ENCODE peak calls at places on chromosome 2, in four cellular contexts. R, W, F and O are unnamed samples.

GRCh38 chr2:11802782-11803191 is 56.4 kb downstream of the LPIN1 start:
- DNase-seq in R (no peak), W (no peak), F (no peak), O (no peak)

GRCh38 chr2:64311948-64312621 is 141.9 kb upstream of the LGALSL start:
- DNase-seq in R (peak; percentile 56), W (peak; percentile 88), F (peak; percentile 85), O (peak; percentile 92)

GRCh38 chr2:66836851-66837250 is 401.9 kb downstream of the MEIS1 start:
- DNase-seq in R (no peak), W (no peak), F (no peak), O (no peak)

GRCh38 chr2:100581265-100581612 is 18.4 kb downstream of the PDCL3 start:
- DNase-seq in R (no peak), W (no peak), F (no peak), O (no peak)

GRCh38 chr2:82731824-82732223 is 1727.3 kb downstream of the SUCLG1 start:
- DNase-seq in R (no peak), W (no peak), F (no peak), O (no peak)

GRCh38 chr2:71469403-71470398 is 16.3 kb downstream of the DYSF start:
- DNase-seq in R (no peak), W (no peak), F (no peak), O (no peak)

GRCh38 chr2:127829845-127830246 is 18.9 kb upstream of the WDR33 start:
- DNase-seq in R (peak; percentile 79), W (no peak), F (no peak), O (no peak)

GRCh38 chr2:58845011-58845410 is 603.9 kb upstream of the FANCL start:
- DNase-seq in R (no peak), W (no peak), F (no peak), O (no peak)

GRCh38 chr2:109046925-109047508 is 58.0 kb upstream of the EDAR start:
- DNase-seq in R (no peak), W (no peak), F (no peak), O (no peak)

DNA sequence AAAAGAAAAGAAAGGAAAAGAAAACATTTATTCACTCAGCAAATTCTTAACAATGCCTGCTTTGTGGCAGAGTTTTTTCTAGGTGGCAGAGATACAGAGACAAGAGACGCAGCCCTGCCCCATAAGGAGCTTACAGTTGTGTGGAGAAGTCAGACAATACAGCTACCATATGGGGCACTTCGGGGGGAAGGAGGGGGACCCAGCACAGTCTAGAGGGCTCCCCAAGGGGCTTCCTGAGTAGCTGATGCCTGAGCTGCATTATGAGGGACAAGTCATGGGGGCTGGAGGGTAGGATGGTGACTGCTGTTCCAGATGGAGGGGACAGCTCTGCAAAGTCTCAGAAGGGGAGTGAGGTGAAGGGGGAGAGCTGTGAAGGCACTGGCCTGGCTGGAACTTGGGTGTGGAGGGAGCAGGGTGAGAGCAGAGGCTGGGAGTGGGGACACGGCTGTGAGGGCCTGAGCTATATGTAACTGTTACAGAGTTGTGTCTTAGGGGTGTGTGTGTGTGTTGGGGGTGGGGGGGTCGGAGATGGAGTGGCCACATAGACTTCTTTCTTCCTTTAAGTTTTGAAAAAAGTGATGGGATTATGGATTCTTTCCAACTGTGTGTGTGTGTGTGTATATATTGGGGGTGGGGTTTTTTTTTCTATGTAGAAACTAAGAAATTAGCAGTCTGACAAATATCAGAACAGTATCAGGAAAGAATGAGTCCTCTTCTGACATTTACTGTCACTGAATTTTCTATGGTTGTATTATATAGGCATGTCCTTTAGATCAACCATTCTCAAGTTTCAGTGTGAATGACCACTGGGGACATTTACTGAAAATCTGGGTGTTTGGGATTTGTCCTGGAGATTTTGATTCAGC is 66.0 kb upstream of the HAAO start:
- DNase-seq in R (no peak), W (peak; percentile 57), F (no peak), O (no peak)
- H3K4me1 ChIP-seq in R (no peaks in the 10 kb centered on the region), W (peaks cover 14% of the 10 kb centered on the region), F (peaks cover 34% of the 10 kb centered on the region), O (no peaks in the 10 kb centered on the region)

DNA sequence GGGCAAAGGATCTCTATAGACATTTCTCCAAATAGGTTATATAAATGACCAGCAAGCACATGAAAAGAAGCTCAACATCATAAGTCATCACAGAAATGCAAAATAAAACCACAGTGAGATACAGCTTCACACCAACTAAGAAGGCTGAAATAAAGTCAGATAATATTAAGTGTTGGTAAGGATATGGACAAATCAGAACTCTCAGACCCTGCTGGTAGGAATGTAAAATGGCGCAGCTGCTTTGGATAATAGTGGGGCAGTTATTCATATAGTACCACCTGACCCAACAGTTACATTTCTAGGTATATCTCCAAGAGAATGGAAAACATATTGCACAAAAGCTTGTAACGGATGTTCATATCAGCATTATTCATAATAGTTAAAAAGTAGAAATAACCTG is 14.0 kb downstream of the EPB41L5 start:
- DNase-seq in R (peak; percentile 54), W (no peak), F (no peak), O (no peak)
- TF ChIP-seq CTCF in R (peak; percentile 61), W (no peak), F (peak; percentile 9), O (no peak)

DNA sequence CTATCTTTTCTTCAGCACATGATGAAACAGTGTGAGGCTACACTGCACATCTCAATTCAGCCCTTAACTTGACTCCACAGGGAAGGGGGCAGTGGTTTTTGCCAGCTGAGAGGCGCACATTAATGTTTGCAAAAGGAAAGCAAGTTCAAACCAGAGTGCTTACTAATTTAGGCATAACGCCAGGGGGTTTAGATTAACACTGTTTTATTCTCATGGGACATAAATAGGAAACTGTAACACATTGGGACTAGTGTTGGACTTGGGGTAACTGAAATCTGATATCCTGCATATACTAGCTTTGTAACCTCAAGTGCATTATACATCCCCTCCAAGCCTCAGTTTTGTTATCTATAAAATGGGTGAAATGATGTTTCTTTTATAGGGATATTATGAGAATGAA is 821.2 kb upstream of the ID2 start:
- DNase-seq in R (no peak), W (no peak), F (no peak), O (no peak)
- TF ChIP-seq POLR2AphosphoS5 in R (no peak), W (no peak), F (no peak), O (no peak)

DNA sequence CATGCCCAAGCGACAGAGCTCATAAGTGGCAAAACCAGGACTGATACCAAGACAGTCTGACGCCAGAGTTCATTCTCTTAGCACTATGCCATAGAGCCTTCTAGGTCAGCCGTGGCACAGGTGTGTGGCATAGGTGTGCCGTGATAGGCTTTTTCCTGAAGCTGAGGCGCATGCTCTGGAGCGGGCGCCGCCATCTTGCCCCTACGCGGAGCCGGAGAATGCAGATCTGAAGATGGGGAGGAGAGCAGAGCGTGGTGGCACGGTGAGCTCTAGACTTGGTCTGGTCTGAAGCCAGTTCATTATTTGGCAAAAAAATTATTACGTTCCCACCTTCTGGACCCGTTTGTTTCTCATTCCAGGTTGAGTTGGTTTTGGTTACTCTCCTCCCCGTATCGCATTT is 16.6 kb downstream of the MCFD2 start:
- DNase-seq in R (no peak), W (no peak), F (no peak), O (no peak)
- H3K4me1 ChIP-seq in R (no peaks in the 10 kb centered on the region), W (no peaks in the 10 kb centered on the region), F (no peaks in the 10 kb centered on the region), O (no peaks in the 10 kb centered on the region)

GRCh38 chr2:229715895-229716507 is 1.6 kb upstream of the DNER start:
- DNase-seq in R (peak; percentile 83), W (no peak), F (peak; percentile 34), O (no peak)
- TF ChIP-seq CTCF in R (peak; percentile 81), W (no peak), F (peak; percentile 63), O (no peak)

GRCh38 chr2:72887032-72887835 is at the start of gene SPR:
- DNase-seq in R (peak; percentile 73), W (peak; percentile 82), F (peak; percentile 68), O (peak; percentile 74)
- TF ChIP-seq POLR2AphosphoS5 in R (no peak), W (no peak), F (peak; percentile 46), O (no peak)

GRCh38 chr2:36376992-36377738 is 21.6 kb downstream of the CRIM1 start:
- DNase-seq in R (peak; percentile 56), W (no peak), F (no peak), O (no peak)
- H3K4me1 ChIP-seq in R (peaks cover 90% of the 10 kb centered on the region), W (peaks cover 81% of the 10 kb centered on the region), F (peaks cover 100% of the 10 kb centered on the region), O (no peaks in the 10 kb centered on the region)

GRCh38 chr2:85011747-85012146 is 40.8 kb downstream of the KCMF1 start:
- DNase-seq in R (peak; percentile 77), W (no peak), F (peak; percentile 30), O (no peak)
- TF ChIP-seq CTCF in R (peak; percentile 72), W (no peak), F (peak; percentile 57), O (no peak)

GRCh38 chr2:102893870-102894269 is 132.0 kb downstream of the TMEM182 start:
- DNase-seq in R (peak; percentile 13), W (no peak), F (no peak), O (no peak)
- TF ChIP-seq POLR2AphosphoS5 in R (no peak), W (no peak), F (no peak), O (no peak)

GRCh38 chr2:230868947-230869690 is 4.4 kb downstream of the ITM2C start:
- DNase-seq in R (peak; percentile 59), W (no peak), F (no peak), O (no peak)

GRCh38 chr2:230866704-230867561 is 2.2 kb downstream of the ITM2C start:
- DNase-seq in R (no peak), W (no peak), F (no peak), O (peak; percentile 34)

GRCh38 chr2:230869691-230870543 is 5.2 kb downstream of the ITM2C start:
- DNase-seq in R (no peak), W (no peak), F (no peak), O (no peak)

GRCh38 chr2:230865766-230866703 is 1.3 kb downstream of the ITM2C start:
- DNase-seq in R (peak; percentile 55), W (no peak), F (no peak), O (peak; percentile 53)

GRCh38 chr2:230868151-230868946 is 3.6 kb downstream of the ITM2C start:
- DNase-seq in R (peak; percentile 88), W (no peak), F (no peak), O (no peak)
- H3K4me1 ChIP-seq in R (peaks cover 67% of the 10 kb centered on the region), W (peaks cover 86% of the 10 kb centered on the region), F (peaks cover 28% of the 10 kb centered on the region), O (peaks cover 12% of the 10 kb centered on the region)